ENCODE peak calls at places on chromosomes 3 and 15, in seven cellular contexts. One of them, this sample, is unnamed.

GRCh38 chr3:61464785-61465184 is 96.6 kb upstream of the PTPRG start:
- DNase-seq in CD4-positive, CD25-positive, alpha-beta regulatory T cell: no peak
- DNase-seq in left ventricle myocardium inferior: no peak
- DNase-seq in sigmoid colon: no peak
- DNase-seq in ovary: no peak
- DNase-seq in upper lobe of right lung: no peak
- DNase-seq in CD4-positive, alpha-beta memory T cell: no peak
- DNase-seq in this sample: no peak

GRCh38 chr3:159964166-159964973 is 24.3 kb upstream of the IL12A start:
- DNase-seq in CD4-positive, CD25-positive, alpha-beta regulatory T cell: peak; percentile 5
- DNase-seq in left ventricle myocardium inferior: no peak
- DNase-seq in sigmoid colon: no peak
- DNase-seq in ovary: no peak
- DNase-seq in upper lobe of right lung: no peak
- DNase-seq in CD4-positive, alpha-beta memory T cell: no peak
- DNase-seq in this sample: no peak

GRCh38 chr3:146065573-146066006 is 95.4 kb downstream of the PLOD2 start:
- DNase-seq in CD4-positive, CD25-positive, alpha-beta regulatory T cell: peak; percentile 53
- DNase-seq in left ventricle myocardium inferior: no peak
- DNase-seq in sigmoid colon: no peak
- DNase-seq in ovary: no peak
- DNase-seq in upper lobe of right lung: no peak
- DNase-seq in CD4-positive, alpha-beta memory T cell: no peak
- DNase-seq in this sample: no peak

GRCh38 chr3:13706451-13706850 is 157.5 kb downstream of the FBLN2 start:
- DNase-seq in CD4-positive, CD25-positive, alpha-beta regulatory T cell: no peak
- DNase-seq in left ventricle myocardium inferior: no peak
- DNase-seq in sigmoid colon: peak; percentile 24
- DNase-seq in ovary: no peak
- DNase-seq in upper lobe of right lung: peak; percentile 20
- DNase-seq in CD4-positive, alpha-beta memory T cell: no peak
- DNase-seq in this sample: no peak

GRCh38 chr3:145125307-145125706 is 1035.7 kb downstream of the PLOD2 start:
- DNase-seq in CD4-positive, CD25-positive, alpha-beta regulatory T cell: no peak
- DNase-seq in left ventricle myocardium inferior: no peak
- DNase-seq in sigmoid colon: no peak
- DNase-seq in ovary: no peak
- DNase-seq in upper lobe of right lung: no peak
- DNase-seq in CD4-positive, alpha-beta memory T cell: no peak
- DNase-seq in this sample: no peak

GRCh38 chr3:124258057-124258500 is 266.2 kb upstream of the ROPN1 start:
- DNase-seq in CD4-positive, CD25-positive, alpha-beta regulatory T cell: no peak
- DNase-seq in left ventricle myocardium inferior: no peak
- DNase-seq in sigmoid colon: no peak
- DNase-seq in ovary: no peak
- DNase-seq in upper lobe of right lung: no peak
- DNase-seq in CD4-positive, alpha-beta memory T cell: no peak
- DNase-seq in this sample: no peak

GRCh38 chr15:52804526-52805081 is 14.5 kb upstream of the ONECUT1 start:
- DNase-seq in CD4-positive, CD25-positive, alpha-beta regulatory T cell: no peak
- DNase-seq in left ventricle myocardium inferior: no peak
- DNase-seq in sigmoid colon: no peak
- DNase-seq in ovary: no peak
- DNase-seq in upper lobe of right lung: no peak
- DNase-seq in CD4-positive, alpha-beta memory T cell: no peak
- DNase-seq in this sample: no peak

GRCh38 chr3:22431334-22431733 is 680.3 kb upstream of the ZNF385D start:
- DNase-seq in CD4-positive, CD25-positive, alpha-beta regulatory T cell: no peak
- DNase-seq in left ventricle myocardium inferior: no peak
- DNase-seq in sigmoid colon: no peak
- DNase-seq in ovary: no peak
- DNase-seq in upper lobe of right lung: no peak
- DNase-seq in CD4-positive, alpha-beta memory T cell: no peak
- DNase-seq in this sample: no peak

GRCh38 chr3:187264051-187264450 is 27.5 kb downstream of the MASP1 start:
- DNase-seq in CD4-positive, CD25-positive, alpha-beta regulatory T cell: no peak
- DNase-seq in left ventricle myocardium inferior: no peak
- DNase-seq in sigmoid colon: no peak
- DNase-seq in ovary: no peak
- DNase-seq in upper lobe of right lung: no peak
- DNase-seq in CD4-positive, alpha-beta memory T cell: no peak
- DNase-seq in this sample: no peak

GRCh38 chr3:106256249-106256957 is 387.6 kb upstream of the CBLB start:
- DNase-seq in CD4-positive, CD25-positive, alpha-beta regulatory T cell: no peak
- DNase-seq in left ventricle myocardium inferior: no peak
- DNase-seq in sigmoid colon: no peak
- DNase-seq in ovary: no peak
- DNase-seq in upper lobe of right lung: no peak
- DNase-seq in CD4-positive, alpha-beta memory T cell: no peak
- DNase-seq in this sample: no peak

GRCh38 chr3:190695994-190696393 is 166.5 kb downstream of the GMNC start:
- DNase-seq in CD4-positive, CD25-positive, alpha-beta regulatory T cell: no peak
- DNase-seq in left ventricle myocardium inferior: no peak
- DNase-seq in sigmoid colon: no peak
- DNase-seq in ovary: no peak
- DNase-seq in upper lobe of right lung: no peak
- DNase-seq in CD4-positive, alpha-beta memory T cell: no peak
- DNase-seq in this sample: no peak

GRCh38 chr3:126087552-126088175 is 3.7 kb upstream of the SLC41A3 start:
- DNase-seq in CD4-positive, CD25-positive, alpha-beta regulatory T cell: no peak
- DNase-seq in left ventricle myocardium inferior: no peak
- DNase-seq in sigmoid colon: no peak
- DNase-seq in ovary: no peak
- DNase-seq in upper lobe of right lung: no peak
- DNase-seq in CD4-positive, alpha-beta memory T cell: no peak
- DNase-seq in this sample: no peak
- H3K9me3 ChIP-seq in CD4-positive, CD25-positive, alpha-beta regulatory T cell: no peaks in the 10 kb centered on the region
- H3K9me3 ChIP-seq in left ventricle myocardium inferior: peaks cover 8% of the 10 kb centered on the region
- H3K9me3 ChIP-seq in sigmoid colon: peaks cover 3% of the 10 kb centered on the region
- H3K9me3 ChIP-seq in ovary: no peaks in the 10 kb centered on the region
- H3K9me3 ChIP-seq in upper lobe of right lung: no peaks in the 10 kb centered on the region
- H3K9me3 ChIP-seq in CD4-positive, alpha-beta memory T cell: no peaks in the 10 kb centered on the region
- H3K9me3 ChIP-seq in this sample: no peaks in the 10 kb centered on the region

DNA sequence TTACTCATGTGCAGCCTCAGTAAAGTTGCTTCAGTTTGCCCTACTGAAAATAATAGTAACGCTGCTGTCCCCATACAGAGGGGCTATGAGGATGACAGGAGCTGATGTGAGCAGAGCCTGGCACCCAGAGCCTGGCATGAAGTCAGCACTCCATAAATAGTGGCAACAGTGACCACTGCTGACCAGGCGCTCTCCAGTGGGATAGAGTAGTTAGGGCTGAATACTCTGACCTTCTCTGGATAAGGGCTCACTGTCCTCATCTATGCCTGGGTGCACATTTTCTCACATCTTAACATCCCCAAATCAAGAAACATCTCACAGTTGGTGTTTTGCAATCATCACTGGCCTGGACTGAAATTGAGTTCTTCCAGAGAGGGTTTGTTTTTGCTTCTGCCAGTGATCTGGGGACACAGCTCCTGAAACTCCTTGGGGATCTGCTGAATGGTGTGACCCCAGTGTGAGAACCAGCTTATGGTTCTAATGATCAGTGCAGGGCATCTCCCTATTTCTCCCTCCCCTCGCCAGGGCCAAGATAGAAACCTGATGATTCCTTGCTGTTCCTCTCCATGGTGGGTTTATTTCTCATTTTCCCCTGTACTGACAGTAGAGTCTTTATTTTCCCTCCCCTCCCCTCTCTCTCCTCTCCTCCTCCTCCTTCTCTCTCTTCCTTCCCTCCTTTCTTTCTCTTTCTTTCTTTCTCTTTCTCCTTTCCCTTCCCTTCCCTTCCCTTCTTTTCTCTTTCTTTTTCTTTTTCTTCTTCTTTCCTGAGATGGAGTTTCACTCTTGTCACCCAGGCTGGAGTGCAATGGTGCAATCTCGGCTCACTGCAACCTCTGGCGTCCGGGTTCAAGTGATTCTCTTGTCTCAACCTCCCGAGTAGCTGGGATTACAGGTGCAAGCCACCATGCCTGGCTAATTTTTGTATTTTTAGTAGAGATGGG is 3.5 kb upstream of the PCSK6 start:
- DNase-seq in CD4-positive, CD25-positive, alpha-beta regulatory T cell: no peak
- DNase-seq in left ventricle myocardium inferior: no peak
- DNase-seq in sigmoid colon: no peak
- DNase-seq in ovary: no peak
- DNase-seq in upper lobe of right lung: no peak
- DNase-seq in CD4-positive, alpha-beta memory T cell: no peak
- DNase-seq in this sample: no peak
- H3K9me3 ChIP-seq in CD4-positive, CD25-positive, alpha-beta regulatory T cell: no peaks in the 10 kb centered on the region
- H3K9me3 ChIP-seq in left ventricle myocardium inferior: no peaks in the 10 kb centered on the region
- H3K9me3 ChIP-seq in sigmoid colon: no peaks in the 10 kb centered on the region
- H3K9me3 ChIP-seq in ovary: no peaks in the 10 kb centered on the region
- H3K9me3 ChIP-seq in upper lobe of right lung: no peaks in the 10 kb centered on the region
- H3K9me3 ChIP-seq in CD4-positive, alpha-beta memory T cell: no peaks in the 10 kb centered on the region
- H3K9me3 ChIP-seq in this sample: no peaks in the 10 kb centered on the region

DNA sequence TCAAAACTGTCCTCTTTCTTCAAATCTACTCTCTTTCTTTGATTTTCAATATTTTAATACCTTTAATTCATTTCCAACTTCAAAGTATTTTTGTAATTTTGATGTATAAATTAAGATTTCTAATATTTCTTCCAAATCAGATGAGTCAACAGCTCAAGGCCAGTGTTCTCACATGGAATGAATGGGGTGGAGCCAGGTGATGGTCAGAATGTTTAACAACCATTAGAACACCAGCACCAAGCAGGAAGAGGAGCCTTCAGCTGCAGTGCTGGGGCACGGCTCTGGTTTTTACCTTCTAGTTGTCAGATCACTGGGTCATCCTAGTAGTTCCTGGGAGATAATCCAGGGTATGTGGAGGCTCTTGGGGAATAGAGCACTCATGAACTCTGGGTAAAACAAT is 494.5 kb upstream of the PDZRN3 start:
- DNase-seq in CD4-positive, CD25-positive, alpha-beta regulatory T cell: no peak
- DNase-seq in left ventricle myocardium inferior: no peak
- DNase-seq in sigmoid colon: no peak
- DNase-seq in ovary: no peak
- DNase-seq in upper lobe of right lung: no peak
- DNase-seq in CD4-positive, alpha-beta memory T cell: no peak
- DNase-seq in this sample: no peak
- H3K9me3 ChIP-seq in CD4-positive, CD25-positive, alpha-beta regulatory T cell: no peaks in the 10 kb centered on the region
- H3K9me3 ChIP-seq in left ventricle myocardium inferior: no peaks in the 10 kb centered on the region
- H3K9me3 ChIP-seq in sigmoid colon: no peaks in the 10 kb centered on the region
- H3K9me3 ChIP-seq in ovary: no peaks in the 10 kb centered on the region
- H3K9me3 ChIP-seq in upper lobe of right lung: no peaks in the 10 kb centered on the region
- H3K9me3 ChIP-seq in CD4-positive, alpha-beta memory T cell: no peaks in the 10 kb centered on the region
- H3K9me3 ChIP-seq in this sample: no peaks in the 10 kb centered on the region

GRCh38 chr15:25226360-25226759 is 212.5 kb downstream of the UBE3A start:
- DNase-seq in CD4-positive, CD25-positive, alpha-beta regulatory T cell: no peak
- DNase-seq in left ventricle myocardium inferior: peak; percentile 66
- DNase-seq in sigmoid colon: no peak
- DNase-seq in ovary: no peak
- DNase-seq in upper lobe of right lung: no peak
- DNase-seq in CD4-positive, alpha-beta memory T cell: no peak
- DNase-seq in this sample: no peak

GRCh38 chr15:25224396-25224795 is 214.4 kb downstream of the UBE3A start:
- DNase-seq in CD4-positive, CD25-positive, alpha-beta regulatory T cell: no peak
- DNase-seq in left ventricle myocardium inferior: no peak
- DNase-seq in sigmoid colon: no peak
- DNase-seq in ovary: no peak
- DNase-seq in upper lobe of right lung: no peak
- DNase-seq in CD4-positive, alpha-beta memory T cell: no peak
- DNase-seq in this sample: no peak

DNA sequence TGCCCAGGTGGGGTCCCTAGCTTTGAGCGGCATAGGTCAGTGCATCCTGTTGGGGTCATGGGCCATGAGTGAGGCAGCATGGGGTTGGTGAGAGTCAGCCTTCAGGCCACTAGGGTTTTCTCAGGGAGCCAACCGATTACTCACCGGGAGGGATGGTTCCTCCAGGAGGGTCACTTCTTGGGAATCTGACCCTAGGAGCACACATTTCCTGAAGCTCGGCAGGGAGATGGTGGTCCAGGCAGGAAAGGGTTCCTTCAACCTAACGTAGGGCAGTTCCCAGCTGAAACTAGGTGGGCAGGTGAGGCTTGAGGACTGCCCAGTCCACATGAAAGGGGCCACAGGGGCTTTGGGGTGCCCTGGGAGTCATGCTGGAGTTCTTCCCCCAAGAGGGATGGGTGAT is 218.0 kb downstream of the UBE3A start:
- DNase-seq in CD4-positive, CD25-positive, alpha-beta regulatory T cell: no peak
- DNase-seq in left ventricle myocardium inferior: no peak
- DNase-seq in sigmoid colon: no peak
- DNase-seq in ovary: no peak
- DNase-seq in upper lobe of right lung: no peak
- DNase-seq in CD4-positive, alpha-beta memory T cell: no peak
- DNase-seq in this sample: no peak
- H3K9me3 ChIP-seq in CD4-positive, CD25-positive, alpha-beta regulatory T cell: peaks cover 55% of the 10 kb centered on the region
- H3K9me3 ChIP-seq in left ventricle myocardium inferior: peaks cover 39% of the 10 kb centered on the region
- H3K9me3 ChIP-seq in sigmoid colon: peaks cover 15% of the 10 kb centered on the region
- H3K9me3 ChIP-seq in ovary: no peaks in the 10 kb centered on the region
- H3K9me3 ChIP-seq in upper lobe of right lung: no peaks in the 10 kb centered on the region
- H3K9me3 ChIP-seq in CD4-positive, alpha-beta memory T cell: no peaks in the 10 kb centered on the region
- H3K9me3 ChIP-seq in this sample: no peaks in the 10 kb centered on the region

DNA sequence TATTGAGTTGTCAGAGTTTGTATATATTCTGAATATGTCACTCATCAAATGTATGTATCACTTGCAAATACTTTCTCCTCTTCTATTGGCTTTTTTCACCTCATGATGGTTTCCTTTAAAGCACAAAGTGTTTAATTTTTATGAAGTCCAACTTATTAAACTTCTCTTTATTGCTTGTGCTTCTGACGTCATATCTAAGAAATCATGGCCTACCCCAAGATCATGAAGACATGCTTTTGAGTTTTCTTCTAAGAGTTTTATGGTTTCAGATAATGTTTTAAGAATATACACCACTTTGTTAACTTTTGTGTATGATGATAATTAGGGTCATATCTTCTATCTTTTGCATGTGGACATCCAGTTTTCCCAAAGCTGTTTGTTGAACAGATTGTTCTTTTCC is 417.2 kb upstream of the ATP10A start:
- DNase-seq in CD4-positive, CD25-positive, alpha-beta regulatory T cell: no peak
- DNase-seq in left ventricle myocardium inferior: no peak
- DNase-seq in sigmoid colon: no peak
- DNase-seq in ovary: no peak
- DNase-seq in upper lobe of right lung: no peak
- DNase-seq in CD4-positive, alpha-beta memory T cell: no peak
- DNase-seq in this sample: no peak
- H3K9me3 ChIP-seq in CD4-positive, CD25-positive, alpha-beta regulatory T cell: no peaks in the 10 kb centered on the region
- H3K9me3 ChIP-seq in left ventricle myocardium inferior: no peaks in the 10 kb centered on the region
- H3K9me3 ChIP-seq in sigmoid colon: peaks cover 2% of the 10 kb centered on the region
- H3K9me3 ChIP-seq in ovary: no peaks in the 10 kb centered on the region
- H3K9me3 ChIP-seq in upper lobe of right lung: no peaks in the 10 kb centered on the region
- H3K9me3 ChIP-seq in CD4-positive, alpha-beta memory T cell: no peaks in the 10 kb centered on the region
- H3K9me3 ChIP-seq in this sample: no peaks in the 10 kb centered on the region

GRCh38 chr15:95622843-95623242 is 707.7 kb upstream of the NR2F2 start:
- DNase-seq in CD4-positive, CD25-positive, alpha-beta regulatory T cell: no peak
- DNase-seq in left ventricle myocardium inferior: no peak
- DNase-seq in sigmoid colon: no peak
- DNase-seq in ovary: no peak
- DNase-seq in upper lobe of right lung: no peak
- DNase-seq in CD4-positive, alpha-beta memory T cell: no peak
- DNase-seq in this sample: no peak
- H3K9me3 ChIP-seq in CD4-positive, CD25-positive, alpha-beta regulatory T cell: no peaks in the 10 kb centered on the region
- H3K9me3 ChIP-seq in left ventricle myocardium inferior: peaks cover 15% of the 10 kb centered on the region
- H3K9me3 ChIP-seq in sigmoid colon: no peaks in the 10 kb centered on the region
- H3K9me3 ChIP-seq in ovary: no peaks in the 10 kb centered on the region
- H3K9me3 ChIP-seq in upper lobe of right lung: no peaks in the 10 kb centered on the region
- H3K9me3 ChIP-seq in CD4-positive, alpha-beta memory T cell: no peaks in the 10 kb centered on the region
- H3K9me3 ChIP-seq in this sample: no peaks in the 10 kb centered on the region

GRCh38 chr3:26202169-26202568 is 412.3 kb downstream of the OXSM start:
- DNase-seq in CD4-positive, CD25-positive, alpha-beta regulatory T cell: no peak
- DNase-seq in left ventricle myocardium inferior: no peak
- DNase-seq in sigmoid colon: no peak
- DNase-seq in ovary: no peak
- DNase-seq in upper lobe of right lung: no peak
- DNase-seq in CD4-positive, alpha-beta memory T cell: no peak
- DNase-seq in this sample: no peak
- H3K9me3 ChIP-seq in CD4-positive, CD25-positive, alpha-beta regulatory T cell: no peaks in the 10 kb centered on the region
- H3K9me3 ChIP-seq in left ventricle myocardium inferior: peaks cover 7% of the 10 kb centered on the region
- H3K9me3 ChIP-seq in sigmoid colon: no peaks in the 10 kb centered on the region
- H3K9me3 ChIP-seq in ovary: no peaks in the 10 kb centered on the region
- H3K9me3 ChIP-seq in upper lobe of right lung: no peaks in the 10 kb centered on the region
- H3K9me3 ChIP-seq in CD4-positive, alpha-beta memory T cell: no peaks in the 10 kb centered on the region
- H3K9me3 ChIP-seq in this sample: no peaks in the 10 kb centered on the region

This sample was measured in T-helper 17 cell.